ENCODE peak calls at places on chromosomes 12 and 14, in eight cellular contexts. N is HEK293T; P is H9; E is WTC11; T is EL; O is activated T-helper 1 cell treated with Interleukin-2 at 50 U/mL for 16 hours; R is naive thymus-derived CD8-positive, alpha-beta T cell; Z is epithelial cell of prostate. Y is an unnamed sample.

GRCh38 chr14:31945074-31945613 is 132.0 kb upstream of the ARHGAP5 start:
- DNase-seq in E (no peak), R (no peak), T (no peak), N (no peak), Z (no peak), P (no peak), O (peak), Y (no peak)

GRCh38 chr14:101058571-101058970 is 155.0 kb upstream of the RTL1 start:
- DNase-seq in R (no peak), T (peak), O (no peak), P (no peak), Z (no peak), E (no peak), N (no peak), Y (no peak)

GRCh38 chr12:22262309-22262708 is 72.2 kb downstream of the ST8SIA1 start:
- DNase-seq in Z (no peak), E (peak), N (no peak), O (no peak), R (no peak), T (no peak), P (peak), Y (peak)

GRCh38 chr14:27528328-27528727 is 930.5 kb upstream of the NOVA1 start:
- DNase-seq in R (no peak), T (no peak), P (no peak), E (no peak), O (no peak), Z (peak), N (peak), Y (no peak)

GRCh38 chr12:31966558-31967205 is 7.5 kb downstream of the RESF1 start:
- DNase-seq in O (no peak), T (no peak), P (no peak), R (no peak), E (no peak), Z (no peak), N (no peak), Y (no peak)

GRCh38 chr12:84738481-84738972 is 174.1 kb downstream of the SLC6A15 start:
- DNase-seq in T (peak), O (no peak), N (no peak), E (no peak), R (no peak), Z (peak), P (no peak), Y (no peak)

GRCh38 chr12:98291828-98292227 is 223.6 kb upstream of the TMPO start:
- DNase-seq in O (no peak), P (no peak), Z (no peak), T (no peak), R (no peak), E (no peak), N (no peak), Y (no peak)

GRCh38 chr12:124391340-124392261 is 96.7 kb downstream of the RFLNA start:
- DNase-seq in N (no peak), P (no peak), Z (no peak), O (peak), E (no peak), T (peak), R (peak), Y (peak)